ENCODE peak calls at places on chromosomes 6 and 20, in seven cellular contexts. E is ureter, Z is LoVo, Q is fibroblast of pulmonary artery, U is retina, V is HS-5, C is fibroblast of the aortic adventitia. O is an unnamed sample.

GRCh38 chr20:60255866-60256265 is 297.6 kb downstream of the CDH26 start:
- DNase-seq in Z (no peak), V (no peak), C (peak), E (no peak), U (no peak), Q (no peak), O (no peak)

GRCh38 chr6:112910256-112910655 is 563.1 kb downstream of the RFPL4B start:
- DNase-seq in U (no peak), Q (no peak), Z (no peak), C (peak), E (no peak), V (peak), O (no peak)

GRCh38 chr6:32194388-32194787 is 1.9 kb upstream of the GPSM3 start:
- DNase-seq in E (no peak), V (no peak), C (no peak), U (no peak), Z (no peak), Q (no peak), O (no peak)

GRCh38 chr6:3742076-3742425 is 9.5 kb downstream of the PXDC1 start:
- DNase-seq in C (no peak), V (no peak), Q (no peak), Z (no peak), E (no peak), U (no peak), O (no peak)

GRCh38 chr20:50003253-50003656 is 20.5 kb downstream of the SNAI1 start:
- DNase-seq in Q (peak), C (peak), U (no peak), E (no peak), V (peak), Z (no peak), O (no peak)

GRCh38 chr6:128069180-128069579 is 168.3 kb upstream of the THEMIS start:
- DNase-seq in E (no peak), V (peak), U (no peak), C (peak), Z (no peak), Q (peak), O (no peak)

GRCh38 chr6:159089909-159090308 is 45.1 kb upstream of the TAGAP start:
- DNase-seq in Z (no peak), C (no peak), E (no peak), Q (no peak), V (no peak), U (no peak), O (no peak)

GRCh38 chr6:99185525-99185924 is 163.9 kb downstream of the FAXC start:
- DNase-seq in Z (no peak), E (no peak), C (no peak), Q (no peak), U (no peak), V (no peak), O (no peak)

GRCh38 chr20:41316602-41317535 is 662 bp downstream of the ZHX3 start:
- DNase-seq in Q (peak), E (peak), V (peak), U (peak), C (peak), Z (peak), O (peak)

GRCh38 chr6:130239755-130240154 is 17.0 kb upstream of the SAMD3 start:
- DNase-seq in E (no peak), V (no peak), U (no peak), Z (no peak), C (peak), Q (no peak), O (no peak)

GRCh38 chr20:52060794-52061714 is 130.5 kb downstream of the ZFP64 start:
- DNase-seq in C (peak), E (no peak), Q (peak), V (peak), U (no peak), Z (peak), O (no peak)

GRCh38 chr6:159988983-159989454 is 20.1 kb downstream of the IGF2R start:
- DNase-seq in E (no peak), U (no peak), V (no peak), Z (no peak), C (peak), Q (peak), O (no peak)

GRCh38 chr6:54086439-54086838 is 24.8 kb upstream of the MLIP start:
- DNase-seq in V (no peak), Z (no peak), U (no peak), E (no peak), Q (no peak), C (no peak), O (no peak)

GRCh38 chr6:16056263-16056870 is 72.5 kb upstream of the MYLIP start:
- DNase-seq in V (no peak), U (no peak), C (no peak), E (no peak), Q (no peak), Z (no peak), O (no peak)

O was measured in GOT3.